ENCODE peak calls at places on chromosomes 13 and 19, in seven cellular contexts. One of them, this sample, is unnamed.

GRCh38 chr13:90534617-90535340 is 812.7 kb upstream of the MIR17HG start:
- DNase-seq in psoas muscle: no peak
- DNase-seq in fibroblast of lung: no peak
- DNase-seq in thoracic aorta: no peak
- DNase-seq in CD8-positive, alpha-beta memory T cell: no peak
- DNase-seq in cardiac muscle cell: no peak
- DNase-seq in left lung: no peak
- DNase-seq in this sample: no peak

GRCh38 chr19:50314724-50315700 is 14.2 kb downstream of the KCNC3 start:
- DNase-seq in psoas muscle: peak
- DNase-seq in fibroblast of lung: no peak
- DNase-seq in thoracic aorta: no peak
- DNase-seq in CD8-positive, alpha-beta memory T cell: no peak
- DNase-seq in cardiac muscle cell: peak
- DNase-seq in left lung: no peak
- DNase-seq in this sample: no peak

GRCh38 chr13:48175200-48175599 is 57.8 kb upstream of the ITM2B start:
- DNase-seq in psoas muscle: no peak
- DNase-seq in fibroblast of lung: no peak
- DNase-seq in thoracic aorta: no peak
- DNase-seq in CD8-positive, alpha-beta memory T cell: no peak
- DNase-seq in cardiac muscle cell: no peak
- DNase-seq in left lung: no peak
- DNase-seq in this sample: no peak

GRCh38 chr13:54965881-54966280 is 1937.3 kb downstream of the OLFM4 start:
- DNase-seq in psoas muscle: no peak
- DNase-seq in fibroblast of lung: peak
- DNase-seq in thoracic aorta: no peak
- DNase-seq in CD8-positive, alpha-beta memory T cell: no peak
- DNase-seq in cardiac muscle cell: no peak
- DNase-seq in left lung: no peak
- DNase-seq in this sample: no peak

GRCh38 chr19:39935262-39935661 is 828 bp upstream of the FCGBP start:
- DNase-seq in psoas muscle: no peak
- DNase-seq in fibroblast of lung: no peak
- DNase-seq in thoracic aorta: no peak
- DNase-seq in CD8-positive, alpha-beta memory T cell: no peak
- DNase-seq in cardiac muscle cell: no peak
- DNase-seq in left lung: no peak
- DNase-seq in this sample: no peak

GRCh38 chr19:13920940-13921744 is 15.1 kb downstream of the CC2D1A start:
- DNase-seq in psoas muscle: no peak
- DNase-seq in fibroblast of lung: peak
- DNase-seq in thoracic aorta: no peak
- DNase-seq in CD8-positive, alpha-beta memory T cell: no peak
- DNase-seq in cardiac muscle cell: no peak
- DNase-seq in left lung: no peak
- DNase-seq in this sample: no peak

GRCh38 chr13:110221331-110221730 is 85.6 kb downstream of the COL4A1 start:
- DNase-seq in psoas muscle: no peak
- DNase-seq in fibroblast of lung: no peak
- DNase-seq in thoracic aorta: no peak
- DNase-seq in CD8-positive, alpha-beta memory T cell: no peak
- DNase-seq in cardiac muscle cell: no peak
- DNase-seq in left lung: no peak
- DNase-seq in this sample: no peak

GRCh38 chr19:34269968-34270621 is 15.7 kb downstream of the GARRE1 start:
- DNase-seq in psoas muscle: peak
- DNase-seq in fibroblast of lung: peak
- DNase-seq in thoracic aorta: peak
- DNase-seq in CD8-positive, alpha-beta memory T cell: peak
- DNase-seq in cardiac muscle cell: no peak
- DNase-seq in left lung: peak
- DNase-seq in this sample: no peak

GRCh38 chr19:13022859-13023636 is 27.8 kb downstream of the NFIX start:
- DNase-seq in psoas muscle: peak
- DNase-seq in fibroblast of lung: peak
- DNase-seq in thoracic aorta: no peak
- DNase-seq in CD8-positive, alpha-beta memory T cell: no peak
- DNase-seq in cardiac muscle cell: no peak
- DNase-seq in left lung: peak
- DNase-seq in this sample: peak

GRCh38 chr19:35533201-35533821 is at the start of gene GAPDHS:
- DNase-seq in psoas muscle: no peak
- DNase-seq in fibroblast of lung: no peak
- DNase-seq in thoracic aorta: no peak
- DNase-seq in CD8-positive, alpha-beta memory T cell: no peak
- DNase-seq in cardiac muscle cell: no peak
- DNase-seq in left lung: no peak
- DNase-seq in this sample: no peak

GRCh38 chr13:53191091-53191490 is 162.5 kb downstream of the OLFM4 start:
- DNase-seq in psoas muscle: no peak
- DNase-seq in fibroblast of lung: peak
- DNase-seq in thoracic aorta: no peak
- DNase-seq in CD8-positive, alpha-beta memory T cell: no peak
- DNase-seq in cardiac muscle cell: peak
- DNase-seq in left lung: no peak
- DNase-seq in this sample: no peak

GRCh38 chr13:32824061-32824460 is 192.2 kb upstream of the KL start:
- DNase-seq in psoas muscle: no peak
- DNase-seq in fibroblast of lung: no peak
- DNase-seq in thoracic aorta: no peak
- DNase-seq in CD8-positive, alpha-beta memory T cell: no peak
- DNase-seq in cardiac muscle cell: no peak
- DNase-seq in left lung: no peak
- DNase-seq in this sample: no peak

GRCh38 chr19:53947624-53948023 is 15.1 kb upstream of the CACNG8 start:
- DNase-seq in psoas muscle: no peak
- DNase-seq in fibroblast of lung: no peak
- DNase-seq in thoracic aorta: no peak
- DNase-seq in CD8-positive, alpha-beta memory T cell: no peak
- DNase-seq in cardiac muscle cell: no peak
- DNase-seq in left lung: no peak
- DNase-seq in this sample: no peak

GRCh38 chr19:8396185-8396562 is 6.0 kb downstream of the RAB11B start:
- DNase-seq in psoas muscle: peak
- DNase-seq in fibroblast of lung: no peak
- DNase-seq in thoracic aorta: no peak
- DNase-seq in CD8-positive, alpha-beta memory T cell: no peak
- DNase-seq in cardiac muscle cell: no peak
- DNase-seq in left lung: no peak
- DNase-seq in this sample: no peak

GRCh38 chr19:8393871-8394250 is 3.7 kb downstream of the RAB11B start:
- DNase-seq in psoas muscle: peak
- DNase-seq in fibroblast of lung: no peak
- DNase-seq in thoracic aorta: no peak
- DNase-seq in CD8-positive, alpha-beta memory T cell: no peak
- DNase-seq in cardiac muscle cell: no peak
- DNase-seq in left lung: no peak
- DNase-seq in this sample: peak

GRCh38 chr19:8396563-8397203 is 6.5 kb downstream of the RAB11B start:
- DNase-seq in psoas muscle: peak
- DNase-seq in fibroblast of lung: peak
- DNase-seq in thoracic aorta: no peak
- DNase-seq in CD8-positive, alpha-beta memory T cell: peak
- DNase-seq in cardiac muscle cell: peak
- DNase-seq in left lung: peak
- DNase-seq in this sample: peak

GRCh38 chr19:8397291-8397690 is 7.1 kb downstream of the RAB11B start:
- DNase-seq in psoas muscle: peak
- DNase-seq in fibroblast of lung: no peak
- DNase-seq in thoracic aorta: no peak
- DNase-seq in CD8-positive, alpha-beta memory T cell: no peak
- DNase-seq in cardiac muscle cell: no peak
- DNase-seq in left lung: no peak
- DNase-seq in this sample: no peak

DNA sequence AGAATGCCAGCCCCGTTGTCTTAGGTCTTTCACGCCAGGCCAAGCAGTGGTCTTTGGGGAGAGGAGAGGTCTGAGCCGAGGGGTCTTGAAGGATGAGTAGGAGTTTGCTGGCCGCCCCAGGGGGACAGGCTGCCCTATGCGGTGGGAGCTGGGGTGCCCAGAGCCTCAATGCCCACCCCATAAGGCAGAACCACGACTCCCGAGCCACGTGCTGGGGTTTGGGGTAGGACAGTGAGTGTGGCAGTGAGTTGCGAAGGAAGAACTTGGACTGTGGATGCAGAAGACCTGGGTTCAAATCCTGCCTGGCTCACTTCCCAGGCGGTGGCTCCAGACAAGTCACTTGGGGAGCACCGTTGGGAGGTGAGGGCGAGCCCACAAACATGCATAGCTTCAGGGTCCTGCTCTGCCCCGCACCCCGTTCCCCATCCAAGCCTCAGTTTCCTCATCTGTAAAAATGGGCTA is 5.5 kb downstream of the RAB11B start:
- DNase-seq in psoas muscle: peak
- DNase-seq in fibroblast of lung: no peak
- DNase-seq in thoracic aorta: no peak
- DNase-seq in CD8-positive, alpha-beta memory T cell: no peak
- DNase-seq in cardiac muscle cell: no peak
- DNase-seq in left lung: no peak
- DNase-seq in this sample: no peak
- H3K27ac ChIP-seq in psoas muscle: peak
- H3K27ac ChIP-seq in fibroblast of lung: no peak
- H3K27ac ChIP-seq in thoracic aorta: no peak
- H3K27ac ChIP-seq in CD8-positive, alpha-beta memory T cell: no peak
- H3K27ac ChIP-seq in cardiac muscle cell: no peak
- H3K27ac ChIP-seq in left lung: peak
- H3K27ac ChIP-seq in this sample: peak

GRCh38 chr19:9912551-9913236 is 23.6 kb downstream of the OLFM2 start:
- DNase-seq in psoas muscle: no peak
- DNase-seq in fibroblast of lung: no peak
- DNase-seq in thoracic aorta: no peak
- DNase-seq in CD8-positive, alpha-beta memory T cell: no peak
- DNase-seq in cardiac muscle cell: no peak
- DNase-seq in left lung: no peak
- DNase-seq in this sample: no peak

GRCh38 chr19:9914001-9914314 is 22.4 kb downstream of the OLFM2 start:
- DNase-seq in psoas muscle: no peak
- DNase-seq in fibroblast of lung: no peak
- DNase-seq in thoracic aorta: no peak
- DNase-seq in CD8-positive, alpha-beta memory T cell: no peak
- DNase-seq in cardiac muscle cell: no peak
- DNase-seq in left lung: no peak
- DNase-seq in this sample: no peak

GRCh38 chr19:9916719-9917118 is 19.6 kb downstream of the OLFM2 start:
- DNase-seq in psoas muscle: no peak
- DNase-seq in fibroblast of lung: no peak
- DNase-seq in thoracic aorta: no peak
- DNase-seq in CD8-positive, alpha-beta memory T cell: no peak
- DNase-seq in cardiac muscle cell: no peak
- DNase-seq in left lung: no peak
- DNase-seq in this sample: no peak

GRCh38 chr19:9913237-9914000 is 22.9 kb downstream of the OLFM2 start:
- DNase-seq in psoas muscle: no peak
- DNase-seq in fibroblast of lung: no peak
- DNase-seq in thoracic aorta: no peak
- DNase-seq in CD8-positive, alpha-beta memory T cell: no peak
- DNase-seq in cardiac muscle cell: peak
- DNase-seq in left lung: no peak
- DNase-seq in this sample: no peak

GRCh38 chr19:9914315-9915207 is 21.8 kb downstream of the OLFM2 start:
- DNase-seq in psoas muscle: peak
- DNase-seq in fibroblast of lung: peak
- DNase-seq in thoracic aorta: no peak
- DNase-seq in CD8-positive, alpha-beta memory T cell: peak
- DNase-seq in cardiac muscle cell: peak
- DNase-seq in left lung: peak
- DNase-seq in this sample: no peak
- H3K27ac ChIP-seq in psoas muscle: no peak
- H3K27ac ChIP-seq in fibroblast of lung: no peak
- H3K27ac ChIP-seq in thoracic aorta: no peak
- H3K27ac ChIP-seq in CD8-positive, alpha-beta memory T cell: peak
- H3K27ac ChIP-seq in cardiac muscle cell: no peak
- H3K27ac ChIP-seq in left lung: no peak
- H3K27ac ChIP-seq in this sample: no peak

GRCh38 chr13:36298535-36299068 is 988 bp upstream of the CCDC169 start:
- DNase-seq in psoas muscle: no peak
- DNase-seq in fibroblast of lung: no peak
- DNase-seq in thoracic aorta: no peak
- DNase-seq in CD8-positive, alpha-beta memory T cell: no peak
- DNase-seq in cardiac muscle cell: no peak
- DNase-seq in left lung: no peak
- DNase-seq in this sample: no peak
- H3K27ac ChIP-seq in psoas muscle: no peak
- H3K27ac ChIP-seq in fibroblast of lung: no peak
- H3K27ac ChIP-seq in thoracic aorta: no peak
- H3K27ac ChIP-seq in CD8-positive, alpha-beta memory T cell: no peak
- H3K27ac ChIP-seq in cardiac muscle cell: no peak
- H3K27ac ChIP-seq in left lung: no peak
- H3K27ac ChIP-seq in this sample: no peak

DNA sequence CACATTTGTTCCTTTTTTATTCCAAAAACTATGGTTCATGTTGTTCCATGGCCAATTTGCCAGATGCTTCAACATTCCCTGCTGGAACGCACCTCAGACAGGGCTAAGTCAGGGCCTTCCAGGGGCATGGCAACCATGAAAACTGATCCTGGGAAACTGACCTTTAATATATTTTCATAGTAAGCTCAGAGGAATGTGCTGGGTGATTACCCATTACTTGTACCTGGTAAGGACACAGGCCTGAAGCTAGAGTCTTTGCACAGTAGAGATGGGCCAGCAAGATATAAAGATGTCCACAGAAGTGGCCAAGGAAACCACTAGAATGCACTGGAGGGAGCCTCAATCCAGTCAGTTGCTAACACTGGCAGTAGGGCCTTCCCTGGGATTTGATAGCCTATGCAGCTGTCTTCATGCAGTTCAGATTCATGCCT is 353.1 kb downstream of the ENOX1 start:
- DNase-seq in psoas muscle: no peak
- DNase-seq in fibroblast of lung: no peak
- DNase-seq in thoracic aorta: no peak
- DNase-seq in CD8-positive, alpha-beta memory T cell: no peak
- DNase-seq in cardiac muscle cell: no peak
- DNase-seq in left lung: no peak
- DNase-seq in this sample: no peak
- H3K27ac ChIP-seq in psoas muscle: peak
- H3K27ac ChIP-seq in fibroblast of lung: no peak
- H3K27ac ChIP-seq in thoracic aorta: peak
- H3K27ac ChIP-seq in CD8-positive, alpha-beta memory T cell: no peak
- H3K27ac ChIP-seq in cardiac muscle cell: no peak
- H3K27ac ChIP-seq in left lung: no peak
- H3K27ac ChIP-seq in this sample: no peak

DNA sequence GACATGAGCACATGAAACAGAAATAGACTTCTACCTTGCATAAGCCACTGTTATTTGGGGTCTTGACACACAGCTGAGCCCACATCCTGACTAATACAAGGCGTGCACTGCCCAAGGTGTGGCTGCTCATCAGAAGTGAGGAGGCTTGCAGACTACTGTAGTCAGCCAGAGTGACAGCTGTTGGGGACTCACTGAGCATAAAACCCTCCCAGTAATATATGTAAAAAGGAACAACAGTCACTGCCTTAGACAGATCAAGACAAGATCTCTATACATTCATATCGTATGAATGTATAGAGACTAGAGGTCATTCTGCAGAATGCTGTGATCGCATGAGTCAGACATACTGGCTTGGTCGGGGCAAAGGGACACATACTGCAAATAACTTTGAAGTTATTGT is 4.1 kb upstream of the C1QTNF9B start:
- DNase-seq in psoas muscle: no peak
- DNase-seq in fibroblast of lung: peak
- DNase-seq in thoracic aorta: no peak
- DNase-seq in CD8-positive, alpha-beta memory T cell: no peak
- DNase-seq in cardiac muscle cell: no peak
- DNase-seq in left lung: no peak
- DNase-seq in this sample: no peak
- H3K27ac ChIP-seq in psoas muscle: no peak
- H3K27ac ChIP-seq in fibroblast of lung: no peak
- H3K27ac ChIP-seq in thoracic aorta: no peak
- H3K27ac ChIP-seq in CD8-positive, alpha-beta memory T cell: no peak
- H3K27ac ChIP-seq in cardiac muscle cell: no peak
- H3K27ac ChIP-seq in left lung: no peak
- H3K27ac ChIP-seq in this sample: no peak